ENCODE peak calls at places on chromosomes 13 and 19, in six cellular contexts. H is right cardiac atrium; F is activated T-helper 2 cell treated with anti-CD3 and anti-CD28 coated beads, Interferon-gamma antibody, Interleukin-2, Interleukin-4, amounts not matched to agents 10 μg/mL and 5 μg/mL and 100 μg/mL, durations not matched to agents 14 hours and 24 hours and 36 hours; D is stimulated activated CD8-positive, alpha-beta memory T cell treated with anti-CD3 and anti-CD28 coated beads, Interleukin-7, amount 100 ng/mL, for 24 hours; I is activated B cell treated with CpG ODN at 0.5 μM for 24 hours; W is non-pigmented ciliary epithelial cell. O is an unnamed sample.

GRCh38 chr13:77946522-77946921 is 27.9 kb upstream of the EDNRB start:
- DNase-seq in W (no peak), F (no peak), H (no peak), I (no peak), D (no peak), O (no peak)

GRCh38 chr19:30001794-30002193 is 59.8 kb downstream of the URI1 start:
- DNase-seq in F (no peak), I (no peak), H (no peak), D (no peak), W (peak; percentile 5), O (no peak)

GRCh38 chr19:46896076-46896794 is 35.4 kb downstream of the ARHGAP35 start:
- DNase-seq in D (no peak), I (no peak), H (no peak), F (no peak), W (no peak), O (no peak)

GRCh38 chr19:55091955-55092354 is 16.3 kb downstream of the EPS8L1 start:
- DNase-seq in I (no peak), H (peak; percentile 58), D (no peak), W (no peak), F (no peak), O (no peak)

GRCh38 chr19:48724796-48725753 is 5.5 kb upstream of the MAMSTR start:
- DNase-seq in D (no peak), F (no peak), W (peak; percentile 41), I (no peak), H (peak; percentile 76), O (peak; percentile 66)

GRCh38 chr19:49362048-49362925 is at the start of gene TEAD2:
- DNase-seq in H (peak; percentile 93), D (no peak), F (no peak), W (no peak), I (peak; percentile 51), O (peak; percentile 51)

GRCh38 chr13:30113983-30114491 is 193.3 kb downstream of the KATNAL1 start:
- DNase-seq in H (no peak), F (no peak), D (no peak), I (no peak), W (no peak), O (no peak)

GRCh38 chr13:44188257-44188656 is 185.4 kb upstream of the SERP2 start:
- DNase-seq in H (no peak), F (no peak), D (no peak), I (no peak), W (no peak), O (no peak)

GRCh38 chr19:49073514-49074378 is 1.2 kb upstream of the KCNA7 start:
- DNase-seq in W (no peak), D (no peak), H (no peak), I (no peak), F (no peak), O (no peak)

GRCh38 chr19:13795595-13796300 is 505 bp downstream of the ZSWIM4 start:
- DNase-seq in W (no peak), F (no peak), H (peak; percentile 69), I (no peak), D (no peak), O (no peak)

GRCh38 chr13:41579881-41580280 is 122.5 kb downstream of the RGCC start:
- DNase-seq in H (no peak), D (no peak), F (no peak), I (no peak), W (no peak), O (no peak)

GRCh38 chr13:67466569-67466968 is 236.4 kb upstream of the PCDH9 start:
- DNase-seq in H (peak; percentile 4), I (no peak), F (no peak), W (no peak), D (no peak), O (no peak)

GRCh38 chr19:35169226-35169995 is 14.9 kb downstream of the FXYD5 start:
- DNase-seq in W (no peak), H (no peak), F (no peak), D (no peak), I (no peak), O (no peak)

GRCh38 chr19:13342672-13343071 is 163.6 kb downstream of the CACNA1A start:
- DNase-seq in I (no peak), D (no peak), H (no peak), F (no peak), W (no peak), O (no peak)

GRCh38 chr13:97892717-97893116 is 60.8 kb upstream of the IPO5 start:
- DNase-seq in D (no peak), H (no peak), W (no peak), F (no peak), I (no peak), O (no peak)

O was measured in memory B cell.